ENCODE peak calls at places on chromosomes 3 and 15, in eight cellular contexts. U is body of pancreas, N is lung, C is suprapubic skin, Q is adipocyte, A is GM06990, H is prostate gland, L is K562. F is an unnamed sample.

GRCh38 chr3:155252021-155252420 is 41.5 kb downstream of the STRIT1 start:
- DNase-seq in L (no peak), N (no peak), H (no peak), C (no peak), Q (no peak), A (no peak), U (no peak), F (no peak)

GRCh38 chr3:16885948-16886683 is 1.4 kb downstream of the PLCL2 start:
- DNase-seq in L (no peak), U (no peak), A (no peak), Q (peak), C (no peak), N (no peak), H (no peak), F (no peak)

GRCh38 chr3:178777718-178778411 is 241.6 kb downstream of the KCNMB2 start:
- DNase-seq in U (no peak), N (no peak), Q (peak), C (no peak), H (no peak), L (no peak), A (peak), F (no peak)

GRCh38 chr15:48614051-48614450 is 31.5 kb downstream of the FBN1 start:
- DNase-seq in C (no peak), N (no peak), A (no peak), U (no peak), Q (peak), H (no peak), L (no peak), F (no peak)

GRCh38 chr3:156474560-156475389 is 80.1 kb downstream of the SSR3 start:
- DNase-seq in A (no peak), L (peak), N (no peak), H (no peak), C (no peak), Q (no peak), U (peak), F (no peak)

GRCh38 chr15:93018574-93018973 is 70.4 kb downstream of the RGMA start:
- DNase-seq in N (no peak), U (no peak), H (no peak), Q (peak), A (no peak), C (no peak), L (no peak), F (no peak)

GRCh38 chr3:79086514-79086913 is 681.3 kb downstream of the ROBO1 start:
- DNase-seq in C (no peak), A (no peak), U (peak), H (peak), Q (peak), N (peak), L (peak), F (no peak)

GRCh38 chr3:49161197-49161596 is 4.9 kb downstream of the CCDC71 start:
- DNase-seq in A (no peak), N (no peak), C (no peak), H (no peak), U (no peak), L (no peak), Q (no peak), F (no peak)

GRCh38 chr15:93617443-93617842 is 528.4 kb upstream of the RGMA start:
- DNase-seq in L (no peak), A (no peak), N (no peak), U (peak), Q (no peak), C (no peak), H (no peak), F (no peak)

GRCh38 chr15:81504170-81504905 is 130.3 kb upstream of the TMC3 start:
- DNase-seq in C (no peak), H (no peak), Q (peak), N (no peak), L (no peak), A (no peak), U (peak), F (no peak)

GRCh38 chr3:76582632-76583378 is 457.1 kb upstream of the ROBO2 start:
- DNase-seq in A (no peak), U (no peak), H (no peak), N (no peak), Q (no peak), C (no peak), L (no peak), F (no peak)

GRCh38 chr3:32366638-32367368 is 24.9 kb upstream of the CMTM7 start:
- DNase-seq in A (peak), C (no peak), L (no peak), U (no peak), N (no peak), H (no peak), Q (peak), F (no peak)

GRCh38 chr3:63655519-63655918 is 3.0 kb downstream of the SNTN start:
- DNase-seq in H (no peak), N (no peak), U (no peak), L (no peak), Q (peak), C (no peak), A (no peak), F (no peak)

GRCh38 chr3:170233532-170233931 is 11.3 kb downstream of the PRKCI start:
- DNase-seq in C (no peak), L (no peak), N (peak), Q (peak), U (no peak), A (no peak), H (no peak), F (no peak)

GRCh38 chr3:69823710-69824109 is 84.4 kb downstream of the MITF start:
- DNase-seq in U (no peak), Q (no peak), N (no peak), L (no peak), H (no peak), A (no peak), C (no peak), F (no peak)

GRCh38 chr15:59689626-59690236 is 611 bp upstream of the BNIP2 start:
- DNase-seq in C (peak), H (peak), Q (peak), N (peak), L (no peak), U (peak), A (no peak), F (peak)

GRCh38 chr3:58411851-58412830 is 21.5 kb downstream of the PDHB start:
- DNase-seq in A (no peak), Q (no peak), N (no peak), C (no peak), U (no peak), L (no peak), H (no peak), F (no peak)

GRCh38 chr15:33608714-33609113 is 297.9 kb downstream of the RYR3 start:
- DNase-seq in H (no peak), L (no peak), A (no peak), Q (peak), U (no peak), C (no peak), N (no peak), F (no peak)

GRCh38 chr3:113084777-113085176 is 94.0 kb downstream of the GTPBP8 start:
- DNase-seq in C (no peak), N (no peak), U (peak), Q (peak), L (no peak), H (no peak), A (no peak), F (no peak)

GRCh38 chr3:113079532-113079931 is 88.7 kb downstream of the GTPBP8 start:
- DNase-seq in Q (no peak), C (no peak), H (no peak), N (no peak), U (no peak), L (no peak), A (peak), F (no peak)
- H3K4me3 ChIP-seq in Q (peak), C (no peak), H (no peak), N (no peak), U (no peak), L (no peak), A (peak), F (no peak)

GRCh38 chr15:43516185-43516584 is 1.2 kb upstream of the MAP1A start:
- DNase-seq in N (no peak), C (no peak), U (no peak), A (no peak), H (no peak), L (no peak), Q (peak), F (peak)
- H3K4me3 ChIP-seq in N (no peak), C (peak), U (no peak), A (no peak), H (no peak), L (no peak), Q (peak), F (no peak)

DNA sequence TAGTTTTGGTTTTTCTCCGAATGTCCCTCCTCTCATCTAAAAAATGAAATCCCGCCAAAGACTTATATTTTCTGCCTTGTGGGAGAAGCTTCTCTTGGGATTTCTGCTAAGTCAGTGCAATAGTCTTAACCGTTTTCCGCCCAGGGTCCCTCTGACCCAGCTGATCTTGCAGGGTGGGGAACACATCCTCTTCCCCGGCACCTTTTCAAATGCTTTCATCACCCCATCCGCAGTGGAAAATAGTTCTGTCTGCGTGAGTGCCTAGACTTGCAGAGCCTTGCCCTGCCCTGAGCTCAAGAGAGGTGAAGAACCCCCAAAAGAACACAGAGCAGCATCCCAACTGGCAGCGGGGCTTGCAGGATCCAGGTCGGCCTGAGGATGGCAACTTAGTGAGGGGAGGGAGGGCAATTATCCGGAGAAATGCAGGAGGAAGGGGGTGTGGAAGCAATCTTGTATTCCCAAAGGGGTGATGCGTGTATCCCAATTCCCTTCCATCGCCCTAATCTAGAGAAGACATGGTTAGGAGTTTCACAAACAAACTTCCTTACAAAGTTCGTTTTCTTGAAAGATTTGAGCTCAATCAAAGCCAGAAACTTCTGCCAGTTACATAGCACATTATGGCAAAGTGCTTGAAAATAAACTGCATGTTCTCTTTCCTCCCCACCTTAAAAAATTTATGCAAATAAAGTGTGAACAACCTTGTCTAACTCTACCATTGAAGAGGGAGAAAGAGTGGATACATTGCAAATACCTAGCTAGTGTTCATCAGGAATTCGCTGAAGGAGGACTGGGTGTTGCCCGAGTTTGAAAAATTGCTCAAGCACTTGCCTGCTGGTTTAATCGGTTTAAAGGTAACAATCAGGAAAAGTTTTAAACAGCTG is 79.9 kb downstream of the NR2F2 start:
- DNase-seq in H (no peak), A (no peak), L (no peak), Q (no peak), C (no peak), N (no peak), U (no peak), F (no peak)
- H3K4me3 ChIP-seq in H (no peak), A (no peak), L (no peak), Q (peak), C (peak), N (no peak), U (no peak), F (no peak)

DNA sequence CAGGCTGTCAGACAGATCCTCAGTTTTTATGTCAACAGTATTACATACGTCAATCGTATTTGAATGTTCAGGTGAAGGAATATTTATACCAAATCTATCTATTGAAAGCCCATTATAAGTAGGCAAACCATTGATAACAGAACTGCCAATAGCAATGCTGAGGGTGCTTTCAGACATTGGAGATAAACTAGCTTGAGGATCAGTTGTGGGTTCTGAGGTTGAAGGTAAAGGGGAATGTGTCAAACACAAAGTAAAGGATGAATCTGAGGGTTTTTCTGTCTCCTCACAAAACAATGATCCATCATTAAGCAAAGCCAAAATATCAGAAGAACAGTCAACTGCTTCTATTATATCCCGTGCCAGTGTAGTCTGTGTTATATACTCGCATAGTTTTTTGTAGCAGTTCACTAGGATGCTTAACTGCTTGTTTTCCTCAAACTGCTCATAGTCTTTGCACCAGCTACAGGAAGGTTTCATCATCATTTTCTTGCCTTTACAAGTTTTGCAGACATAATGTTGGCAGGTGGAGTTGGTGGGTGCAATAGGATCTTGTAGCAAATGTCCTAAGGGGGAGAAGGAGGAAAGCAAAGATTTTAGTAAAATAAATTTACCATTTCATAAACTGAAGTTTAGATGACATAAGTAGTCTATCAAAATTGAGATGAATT is 43.8 kb downstream of the MSL2 start:
- DNase-seq in N (no peak), U (no peak), C (no peak), Q (no peak), H (no peak), A (no peak), L (no peak), F (no peak)
- H3K4me3 ChIP-seq in N (no peak), U (no peak), C (no peak), Q (no peak), H (no peak), A (no peak), L (no peak), F (no peak)

DNA sequence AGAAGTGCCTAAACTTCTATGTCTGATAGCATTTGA is at the start of gene TP63:
- DNase-seq in H (no peak), Q (no peak), C (no peak), U (no peak), L (no peak), N (no peak), A (no peak), F (no peak)
- H3K4me3 ChIP-seq in H (no peak), Q (no peak), C (no peak), U (no peak), L (no peak), N (no peak), A (peak), F (no peak)

GRCh38 chr3:65412591-65412990 is 626.1 kb downstream of the MAGI1 start:
- DNase-seq in U (peak), N (no peak), H (peak), L (no peak), Q (no peak), C (no peak), A (peak), F (no peak)
- H3K4me3 ChIP-seq in U (no peak), N (no peak), H (no peak), L (no peak), Q (no peak), C (no peak), A (no peak), F (no peak)

GRCh38 chr3:62371032-62371734 is 2.2 kb downstream of the FEZF2 start:
- DNase-seq in C (no peak), N (no peak), U (no peak), L (no peak), H (no peak), Q (no peak), A (no peak), F (no peak)

GRCh38 chr3:62367735-62368704 is 5.3 kb downstream of the FEZF2 start:
- DNase-seq in A (no peak), Q (no peak), N (no peak), L (no peak), C (no peak), U (no peak), H (no peak), F (no peak)

GRCh38 chr3:62368705-62369475 is 4.5 kb downstream of the FEZF2 start:
- DNase-seq in H (no peak), L (no peak), U (no peak), C (no peak), Q (no peak), N (no peak), A (no peak), F (no peak)

GRCh38 chr3:62370112-62371031 is 3.0 kb downstream of the FEZF2 start:
- DNase-seq in H (no peak), U (no peak), N (no peak), A (no peak), C (no peak), Q (no peak), L (no peak), F (no peak)

DNA sequence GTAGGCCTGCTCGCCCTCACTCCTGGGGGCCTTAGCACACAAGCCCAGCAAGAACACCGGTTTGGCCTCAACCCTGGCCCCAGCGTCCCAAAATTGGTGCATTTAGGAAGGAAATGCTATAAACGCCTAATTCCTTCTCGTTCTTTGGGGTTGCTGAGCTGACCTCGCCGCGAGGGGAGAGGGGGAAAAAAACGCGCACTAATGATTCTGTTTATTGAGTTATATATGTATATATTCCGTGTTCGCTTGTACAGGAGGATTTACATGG is 3.9 kb downstream of the FEZF2 start:
- DNase-seq in L (no peak), U (no peak), A (no peak), H (no peak), C (no peak), Q (no peak), N (no peak), F (no peak)
- H3K4me3 ChIP-seq in L (no peak), U (no peak), A (no peak), H (no peak), C (peak), Q (no peak), N (no peak), F (no peak)

GRCh38 chr15:25859838-25860645 is 3.1 kb downstream of the ATP10A start:
- DNase-seq in U (peak), A (no peak), N (peak), L (no peak), H (peak), Q (peak), C (no peak), F (peak)
- H3K4me3 ChIP-seq in U (no peak), A (no peak), N (no peak), L (no peak), H (no peak), Q (peak), C (peak), F (no peak)

GRCh38 chr3:195906865-195907729 is 1.3 kb downstream of the TNK2 start:
- DNase-seq in N (peak), Q (no peak), U (peak), C (peak), L (no peak), H (peak), A (peak), F (no peak)
- H3K4me3 ChIP-seq in N (no peak), Q (peak), U (no peak), C (peak), L (peak), H (peak), A (peak), F (no peak)